ENCODE peak calls at places on chromosomes 6 and 20, in four cellular contexts. One of them, this sample, is unnamed.

GRCh38 chr6:116022841-116023380 is 37.8 kb downstream of the FRK start:
- DNase-seq in psoas muscle: no peak
- DNase-seq in uterus: no peak
- DNase-seq in DND-41: no peak
- DNase-seq in this sample: no peak

GRCh38 chr20:50308513-50309279 is 118.1 kb downstream of the CEBPB start:
- DNase-seq in psoas muscle: peak; percentile 93
- DNase-seq in uterus: peak; percentile 96
- DNase-seq in DND-41: no peak
- DNase-seq in this sample: peak; percentile 50

GRCh38 chr6:139277161-139277560 is 14.6 kb downstream of the TXLNB start:
- DNase-seq in psoas muscle: no peak
- DNase-seq in uterus: no peak
- DNase-seq in DND-41: no peak
- DNase-seq in this sample: peak; percentile 25

GRCh38 chr6:83893024-83893423 is 33.5 kb downstream of the CYB5R4 start:
- DNase-seq in psoas muscle: no peak
- DNase-seq in uterus: no peak
- DNase-seq in DND-41: no peak
- DNase-seq in this sample: no peak

GRCh38 chr6:34246563-34247391 is 2.0 kb downstream of the SMIM29 start:
- DNase-seq in psoas muscle: no peak
- DNase-seq in uterus: no peak
- DNase-seq in DND-41: peak; percentile 74
- DNase-seq in this sample: peak; percentile 73

GRCh38 chr20:59825944-59826759 is 107.3 kb downstream of the SYCP2 start:
- DNase-seq in psoas muscle: no peak
- DNase-seq in uterus: no peak
- DNase-seq in DND-41: no peak
- DNase-seq in this sample: no peak

GRCh38 chr6:147109707-147110106 is 94.5 kb upstream of the STXBP5 start:
- DNase-seq in psoas muscle: no peak
- DNase-seq in uterus: no peak
- DNase-seq in DND-41: no peak
- DNase-seq in this sample: no peak

GRCh38 chr20:4962257-4962855 is 39.0 kb downstream of the SLC23A2 start:
- DNase-seq in psoas muscle: no peak
- DNase-seq in uterus: no peak
- DNase-seq in DND-41: peak; percentile 50
- DNase-seq in this sample: peak; percentile 24

GRCh38 chr6:119686240-119686639 is 336.7 kb upstream of the MAN1A1 start:
- DNase-seq in psoas muscle: no peak
- DNase-seq in uterus: no peak
- DNase-seq in DND-41: no peak
- DNase-seq in this sample: no peak

GRCh38 chr6:133512410-133513016 is 271.4 kb downstream of the EYA4 start:
- DNase-seq in psoas muscle: peak; percentile 26
- DNase-seq in uterus: peak; percentile 24
- DNase-seq in DND-41: peak; percentile 26
- DNase-seq in this sample: peak; percentile 24

GRCh38 chr20:32527052-32527446 is 58.1 kb downstream of the NOL4L start:
- DNase-seq in psoas muscle: no peak
- DNase-seq in uterus: no peak
- DNase-seq in DND-41: no peak
- DNase-seq in this sample: no peak

GRCh38 chr20:31565699-31566331 is 39.3 kb upstream of the ID1 start:
- DNase-seq in psoas muscle: no peak
- DNase-seq in uterus: no peak
- DNase-seq in DND-41: no peak
- DNase-seq in this sample: peak; percentile 20

GRCh38 chr20:50138120-50138478 is 15.4 kb downstream of the PEDS1 start:
- DNase-seq in psoas muscle: no peak
- DNase-seq in uterus: no peak
- DNase-seq in DND-41: no peak
- DNase-seq in this sample: no peak

GRCh38 chr6:168219167-168219566 is 100.4 kb downstream of the DACT2 start:
- DNase-seq in psoas muscle: peak; percentile 37
- DNase-seq in uterus: no peak
- DNase-seq in DND-41: no peak
- DNase-seq in this sample: no peak

GRCh38 chr6:93120154-93120742 is 299.1 kb downstream of the EPHA7 start:
- DNase-seq in psoas muscle: no peak
- DNase-seq in uterus: no peak
- DNase-seq in DND-41: no peak
- DNase-seq in this sample: no peak

GRCh38 chr6:137261393-137262154 is 42.4 kb upstream of the IFNGR1 start:
- DNase-seq in psoas muscle: no peak
- DNase-seq in uterus: no peak
- DNase-seq in DND-41: no peak
- DNase-seq in this sample: peak; percentile 7

GRCh38 chr6:37634238-37634826 is 63.4 kb downstream of the MDGA1 start:
- DNase-seq in psoas muscle: no peak
- DNase-seq in uterus: no peak
- DNase-seq in DND-41: no peak
- DNase-seq in this sample: no peak

GRCh38 chr20:62142252-62143117 is 709 bp downstream of the PSMA7 start:
- DNase-seq in psoas muscle: peak; percentile 44
- DNase-seq in uterus: no peak
- DNase-seq in DND-41: peak; percentile 31
- DNase-seq in this sample: peak; percentile 28

GRCh38 chr20:53935353-53936084 is 134.9 kb downstream of the BCAS1 start:
- DNase-seq in psoas muscle: no peak
- DNase-seq in uterus: no peak
- DNase-seq in DND-41: no peak
- DNase-seq in this sample: peak; percentile 53

GRCh38 chr6:30112402-30113376 is at the start of gene TRIM31:
- DNase-seq in psoas muscle: no peak
- DNase-seq in uterus: no peak
- DNase-seq in DND-41: no peak
- DNase-seq in this sample: no peak

GRCh38 chr6:169339025-169339424 is 85.4 kb upstream of the THBS2 start:
- DNase-seq in psoas muscle: no peak
- DNase-seq in uterus: no peak
- DNase-seq in DND-41: no peak
- DNase-seq in this sample: no peak

GRCh38 chr6:127968394-127968793 is 67.5 kb upstream of the THEMIS start:
- DNase-seq in psoas muscle: no peak
- DNase-seq in uterus: no peak
- DNase-seq in DND-41: no peak
- DNase-seq in this sample: no peak

GRCh38 chr6:2448826-2449571 is 203.6 kb upstream of the GMDS start:
- DNase-seq in psoas muscle: no peak
- DNase-seq in uterus: no peak
- DNase-seq in DND-41: peak; percentile 12
- DNase-seq in this sample: peak; percentile 27

DNA sequence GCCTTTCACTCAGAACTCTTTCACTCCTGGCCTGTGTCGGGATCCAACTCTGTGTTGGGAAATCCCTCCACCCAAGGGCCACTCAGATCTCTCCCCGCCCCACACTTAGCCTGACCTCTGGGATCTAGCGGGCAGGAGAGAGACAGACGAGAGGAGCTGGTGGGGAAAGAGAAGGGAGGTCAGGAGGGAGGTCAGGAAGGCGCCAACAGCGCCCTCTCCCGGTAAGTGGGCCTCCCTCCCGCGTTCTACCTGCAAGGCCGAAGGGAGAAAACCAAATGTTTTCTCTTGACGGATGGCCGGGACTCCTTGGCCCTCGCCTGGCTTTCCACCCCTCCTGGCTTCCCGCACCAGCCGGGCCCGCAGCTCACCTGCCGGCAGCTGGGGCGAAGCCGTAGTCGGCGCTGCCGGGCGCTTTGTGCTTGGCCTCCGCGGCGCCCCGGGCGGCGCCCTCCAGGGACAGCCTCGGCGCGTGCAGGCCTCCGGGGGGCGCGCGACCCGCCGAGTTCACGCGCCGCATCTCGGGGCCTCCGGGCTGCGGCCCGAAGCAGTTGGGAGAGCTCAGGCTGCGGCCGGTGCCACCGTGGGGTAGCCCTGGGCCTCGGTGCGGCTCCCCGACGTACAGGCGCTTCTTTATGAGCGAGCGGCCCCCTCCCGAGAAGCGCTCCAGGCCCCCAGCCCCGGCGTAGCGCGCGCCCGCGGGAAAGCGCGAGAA is 38.2 kb downstream of the C6orf132 start:
- DNase-seq in psoas muscle: peak; percentile 76
- DNase-seq in uterus: peak; percentile 57
- DNase-seq in DND-41: peak; percentile 60
- DNase-seq in this sample: peak; percentile 80
- H3K4me1 ChIP-seq in psoas muscle: no peaks in the 10 kb centered on the region
- H3K4me1 ChIP-seq in uterus: no peaks in the 10 kb centered on the region
- H3K4me1 ChIP-seq in DND-41: peaks cover 12% of the 10 kb centered on the region
- H3K4me1 ChIP-seq in this sample: peaks cover 4% of the 10 kb centered on the region

DNA sequence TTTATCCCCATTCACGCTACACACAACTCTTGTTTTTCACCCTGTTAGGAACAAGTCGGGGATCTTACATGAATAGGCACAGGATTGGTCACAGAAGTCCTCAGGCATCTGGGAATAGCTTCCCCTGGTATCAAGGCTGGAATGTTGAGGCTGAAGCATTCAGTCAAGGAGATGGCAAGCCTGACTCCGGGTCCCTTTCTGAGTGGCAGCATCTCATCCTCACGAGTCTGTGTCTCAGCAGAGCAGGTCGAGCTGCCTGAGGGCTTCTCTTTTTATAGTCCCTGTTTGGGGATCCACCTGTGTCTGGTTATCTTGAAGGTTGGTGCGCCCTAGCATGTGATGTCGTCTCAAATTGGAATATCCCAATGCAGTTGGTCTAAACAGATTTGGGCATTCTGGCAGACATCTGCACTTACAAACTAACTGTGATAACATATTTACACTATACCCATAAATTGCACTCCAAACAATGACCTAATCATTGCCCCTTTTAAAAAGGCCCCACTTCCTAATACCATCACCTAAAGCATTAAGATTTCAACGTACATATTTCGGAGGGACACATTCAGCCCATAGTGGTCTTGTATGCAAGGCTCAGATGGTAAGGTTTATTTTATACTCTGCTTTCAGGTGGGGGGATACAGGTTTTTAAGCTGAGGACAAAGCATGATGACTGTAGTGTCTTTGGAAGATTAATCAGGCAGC is 112.7 kb upstream of the CLDN20 start:
- DNase-seq in psoas muscle: no peak
- DNase-seq in uterus: no peak
- DNase-seq in DND-41: no peak
- DNase-seq in this sample: no peak
- H3K4me1 ChIP-seq in psoas muscle: no peaks in the 10 kb centered on the region
- H3K4me1 ChIP-seq in uterus: peaks cover 3% of the 10 kb centered on the region
- H3K4me1 ChIP-seq in DND-41: peaks cover 6% of the 10 kb centered on the region
- H3K4me1 ChIP-seq in this sample: peaks cover 14% of the 10 kb centered on the region

GRCh38 chr6:22251331-22251730 is 45.5 kb downstream of the PRL start:
- DNase-seq in psoas muscle: no peak
- DNase-seq in uterus: no peak
- DNase-seq in DND-41: no peak
- DNase-seq in this sample: no peak
- H3K4me1 ChIP-seq in psoas muscle: no peaks in the 10 kb centered on the region
- H3K4me1 ChIP-seq in uterus: no peaks in the 10 kb centered on the region
- H3K4me1 ChIP-seq in DND-41: peaks cover 11% of the 10 kb centered on the region
- H3K4me1 ChIP-seq in this sample: no peaks in the 10 kb centered on the region

DNA sequence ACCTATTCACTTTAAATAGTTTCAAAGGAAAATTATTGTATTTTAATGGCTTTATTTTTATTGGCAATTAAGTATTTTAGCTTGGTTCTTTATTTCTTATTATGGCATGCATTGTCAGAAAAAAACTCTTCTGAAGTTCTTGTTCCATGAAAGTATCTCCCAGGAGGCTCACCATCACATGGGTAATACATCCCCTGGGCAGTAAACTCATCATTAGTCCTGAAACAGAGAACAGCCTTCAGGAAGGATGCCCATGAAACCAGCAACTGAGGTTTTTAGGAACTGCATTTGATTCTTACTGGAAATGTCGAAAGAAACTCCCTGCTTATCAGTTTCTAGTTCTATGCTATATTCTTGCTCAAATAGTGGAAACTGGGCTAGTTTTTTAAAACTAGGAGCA is 81.7 kb downstream of the RTN4IP1 start:
- DNase-seq in psoas muscle: no peak
- DNase-seq in uterus: no peak
- DNase-seq in DND-41: no peak
- DNase-seq in this sample: no peak
- H3K4me1 ChIP-seq in psoas muscle: peaks cover 4% of the 10 kb centered on the region
- H3K4me1 ChIP-seq in uterus: no peaks in the 10 kb centered on the region
- H3K4me1 ChIP-seq in DND-41: no peaks in the 10 kb centered on the region
- H3K4me1 ChIP-seq in this sample: peaks cover 29% of the 10 kb centered on the region

DNA sequence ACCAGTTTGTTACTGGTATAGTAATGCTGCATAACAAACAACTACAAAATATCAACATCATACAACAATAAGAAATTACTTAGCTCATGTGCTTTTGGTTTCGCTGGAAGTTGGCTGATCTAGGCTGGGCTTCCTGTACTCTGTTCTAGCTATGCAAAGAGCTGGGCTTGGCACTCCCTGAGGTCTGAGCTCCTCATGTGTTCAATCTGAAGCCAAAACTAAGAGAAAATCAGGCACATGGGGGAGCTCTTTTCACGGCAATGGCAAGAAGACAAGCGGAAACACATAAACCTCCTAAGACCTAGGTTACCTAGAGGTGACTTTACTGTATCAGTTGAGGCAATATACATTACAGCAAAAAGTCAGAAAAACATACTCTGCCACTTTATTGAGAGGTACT is 574.2 kb downstream of the KHDRBS2 start:
- DNase-seq in psoas muscle: no peak
- DNase-seq in uterus: no peak
- DNase-seq in DND-41: no peak
- DNase-seq in this sample: no peak
- H3K4me1 ChIP-seq in psoas muscle: no peaks in the 10 kb centered on the region
- H3K4me1 ChIP-seq in uterus: no peaks in the 10 kb centered on the region
- H3K4me1 ChIP-seq in DND-41: no peaks in the 10 kb centered on the region
- H3K4me1 ChIP-seq in this sample: no peaks in the 10 kb centered on the region

GRCh38 chr20:57470666-57471495 is 54.1 kb downstream of the CTCFL start:
- DNase-seq in psoas muscle: no peak
- DNase-seq in uterus: no peak
- DNase-seq in DND-41: no peak
- DNase-seq in this sample: peak; percentile 29
- H3K4me1 ChIP-seq in psoas muscle: peaks cover 20% of the 10 kb centered on the region
- H3K4me1 ChIP-seq in uterus: no peaks in the 10 kb centered on the region
- H3K4me1 ChIP-seq in DND-41: peaks cover 9% of the 10 kb centered on the region
- H3K4me1 ChIP-seq in this sample: peaks cover 100% of the 10 kb centered on the region

DNA sequence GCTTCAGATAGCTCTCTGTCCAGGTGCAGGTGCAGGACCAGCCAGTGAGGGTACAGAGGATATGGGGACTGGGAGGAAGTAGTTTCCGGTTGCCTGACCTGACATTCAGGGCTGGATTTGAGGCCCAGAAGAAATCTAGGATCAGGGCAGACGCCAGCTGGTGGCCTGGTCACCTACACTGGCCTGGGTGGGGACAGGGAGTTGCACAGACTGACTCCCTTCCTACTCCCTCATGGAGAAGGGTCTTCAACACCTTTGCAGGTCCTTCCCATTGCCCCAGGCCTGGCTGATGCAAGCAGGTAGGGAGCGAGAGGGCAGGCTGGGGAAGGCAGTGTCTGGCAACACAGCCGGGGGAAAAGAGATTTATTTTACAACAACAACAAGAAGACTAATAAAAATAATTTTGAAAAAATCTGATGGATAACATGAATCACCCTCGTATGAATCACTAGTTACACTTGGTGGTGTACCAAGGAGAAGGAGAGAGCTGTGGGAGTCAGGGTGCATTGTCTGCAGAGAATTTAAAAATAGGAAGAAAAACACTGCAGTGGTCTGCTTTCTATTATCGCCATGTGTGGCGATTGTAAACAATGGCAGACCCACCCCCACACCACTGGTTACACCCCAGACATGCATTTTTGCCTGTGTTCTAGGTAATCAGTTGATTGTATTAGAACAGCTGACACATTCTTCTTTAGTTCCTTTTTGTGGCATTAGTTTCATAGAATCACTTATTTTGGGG is 62.3 kb upstream of the SNX9 start:
- DNase-seq in psoas muscle: no peak
- DNase-seq in uterus: peak; percentile 42
- DNase-seq in DND-41: no peak
- DNase-seq in this sample: no peak
- H3K4me1 ChIP-seq in psoas muscle: peaks cover 29% of the 10 kb centered on the region
- H3K4me1 ChIP-seq in uterus: peaks cover 23% of the 10 kb centered on the region
- H3K4me1 ChIP-seq in DND-41: peaks cover 30% of the 10 kb centered on the region
- H3K4me1 ChIP-seq in this sample: peaks cover 34% of the 10 kb centered on the region